ENCODE peak calls at places on chromosome 1, in eight cellular contexts. D is ovary, B is endodermal cell, E is hypothalamus, N is T-helper 2 cell, O is H4, H is left colon, J is activated T-cell treated with anti-CD3 and anti-CD28 coated beads for 1 hour. Q is an unnamed sample.

GRCh38 chr1:113178106-113178505 is 105.1 kb downstream of the LRIG2 start:
- DNase-seq in H (no peak), J (no peak), D (no peak), O (no peak), E (no peak), B (no peak), N (no peak), Q (no peak)

GRCh38 chr1:195237161-195237889 is 1370.9 kb downstream of the KCNT2 start:
- DNase-seq in O (no peak), B (peak), E (no peak), H (no peak), J (no peak), D (no peak), N (no peak), Q (no peak)

GRCh38 chr1:51484591-51484990 is 34.5 kb downstream of the EPS15 start:
- DNase-seq in O (peak), N (no peak), E (no peak), D (no peak), H (no peak), J (no peak), B (no peak), Q (no peak)

GRCh38 chr1:153610334-153611023 is 2.5 kb downstream of the S100A16 start:
- DNase-seq in E (no peak), D (no peak), J (no peak), B (no peak), O (no peak), N (no peak), H (no peak), Q (no peak)

GRCh38 chr1:190353538-190354101 is 124.0 kb downstream of the BRINP3 start:
- DNase-seq in E (no peak), O (no peak), N (no peak), B (no peak), J (no peak), H (no peak), D (no peak), Q (no peak)

GRCh38 chr1:11307837-11308236 is 34.8 kb downstream of the UBIAD1 start:
- DNase-seq in H (no peak), D (no peak), B (no peak), N (no peak), J (no peak), O (no peak), E (no peak), Q (no peak)

GRCh38 chr1:29774355-29774754 is 538.0 kb downstream of the PTPRU start:
- DNase-seq in O (no peak), J (no peak), D (no peak), E (no peak), B (no peak), N (no peak), H (no peak), Q (no peak)

GRCh38 chr1:240663160-240663879 is 51.4 kb upstream of the GREM2 start:
- DNase-seq in H (no peak), B (no peak), E (no peak), J (no peak), D (no peak), N (no peak), O (no peak), Q (no peak)

GRCh38 chr1:87325982-87326738 is 2.5 kb upstream of the LMO4 start:
- DNase-seq in N (peak), O (peak), E (no peak), H (no peak), J (peak), B (peak), D (no peak), Q (peak)

GRCh38 chr1:211492511-211493132 is 660 bp upstream of the RD3 start:
- DNase-seq in E (no peak), N (peak), B (no peak), J (no peak), H (no peak), D (no peak), O (no peak), Q (peak)

GRCh38 chr1:107572674-107573205 is 392.2 kb downstream of the VAV3 start:
- DNase-seq in H (no peak), D (no peak), O (peak), J (no peak), B (no peak), E (no peak), N (no peak), Q (no peak)

GRCh38 chr1:81128079-81128478 is 672.7 kb upstream of the ADGRL2 start:
- DNase-seq in E (no peak), J (no peak), H (no peak), D (no peak), O (no peak), N (no peak), B (no peak), Q (no peak)

GRCh38 chr1:49106438-49106837 is 329.7 kb upstream of the BEND5 start:
- DNase-seq in O (no peak), D (no peak), B (no peak), N (no peak), J (no peak), H (no peak), E (no peak), Q (no peak)